ENCODE peak calls at places on chromosomes 13 and 19, in five cellular contexts. T, H, U, S and Q are unnamed samples.

GRCh38 chr13:24605923-24606372 is 74.3 kb upstream of the ATP12A start:
- DNase-seq in T (no peak), H (no peak), U (no peak), S (no peak), Q (no peak)

GRCh38 chr13:30333601-30334000 is 26.2 kb upstream of the KATNAL1 start:
- DNase-seq in T (no peak), H (no peak), U (no peak), S (no peak), Q (no peak)

GRCh38 chr19:31351212-31352193 is 2.3 kb upstream of the TSHZ3 start:
- DNase-seq in T (no peak), H (no peak), U (peak), S (no peak), Q (no peak)

GRCh38 chr19:46287585-46287984 is 9.3 kb upstream of the HIF3A start:
- DNase-seq in T (no peak), H (no peak), U (no peak), S (no peak), Q (no peak)

GRCh38 chr19:49588370-49589122 is 2.4 kb upstream of the PRR12 start:
- DNase-seq in T (no peak), H (peak), U (no peak), S (no peak), Q (no peak)

GRCh38 chr19:41384351-41384750 is 8.0 kb downstream of the TMEM91 start:
- DNase-seq in T (no peak), H (no peak), U (no peak), S (no peak), Q (no peak)

GRCh38 chr13:112837371-112838037 is 131.5 kb upstream of the MCF2L start:
- DNase-seq in T (no peak), H (no peak), U (peak), S (no peak), Q (no peak)

GRCh38 chr19:38265213-38265861 is 964 bp downstream of the SPINT2 start:
- DNase-seq in T (no peak), H (no peak), U (no peak), S (no peak), Q (no peak)

GRCh38 chr13:38980628-38981078 is 10.0 kb downstream of the STOML3 start:
- DNase-seq in T (no peak), H (no peak), U (no peak), S (no peak), Q (no peak)